ENCODE peak calls at places on chromosome 5, in seven cellular contexts. V, G, B, D, T, P and E are unnamed samples.

GRCh38 chr5:72410896-72411295 is 90.7 kb downstream of the PTCD2 start:
- DNase-seq in T (no peak), D (no peak), V (peak; percentile 74), P (no peak), G (no peak), B (no peak), E (no peak)

GRCh38 chr5:99104538-99105132 is 175.8 kb upstream of the CHD1 start:
- DNase-seq in D (peak; percentile 62), B (no peak), T (no peak), V (peak; percentile 67), P (peak; percentile 31), G (no peak), E (no peak)

GRCh38 chr5:115366223-115366622 is 69.8 kb upstream of the CCDC112 start:
- DNase-seq in D (no peak), T (no peak), G (no peak), B (no peak), V (peak; percentile 93), P (peak; percentile 77), E (no peak)

GRCh38 chr5:23157169-23157568 is 304.0 kb upstream of the CDH12 start:
- DNase-seq in V (no peak), D (no peak), B (no peak), G (no peak), P (no peak), T (no peak), E (no peak)

GRCh38 chr5:56270058-56270457 is 36.9 kb upstream of the ANKRD55 start:
- DNase-seq in V (no peak), P (peak; percentile 18), B (no peak), D (peak; percentile 14), G (no peak), T (no peak), E (no peak)

GRCh38 chr5:171432076-171432475 is 12.6 kb downstream of the FGF18 start:
- DNase-seq in B (no peak), V (no peak), G (no peak), D (no peak), T (no peak), P (no peak), E (peak; percentile 38)

GRCh38 chr5:52786937-52787599 is 648 bp upstream of the ITGA1 start:
- DNase-seq in B (peak; percentile 61), P (peak; percentile 37), V (peak; percentile 57), D (no peak), T (no peak), G (peak; percentile 48), E (peak; percentile 67)

GRCh38 chr5:52920929-52921328 is 68.2 kb upstream of the ITGA2 start:
- DNase-seq in T (no peak), P (no peak), G (no peak), V (peak; percentile 52), B (no peak), D (no peak), E (no peak)

GRCh38 chr5:35087971-35088370 is 40.2 kb upstream of the AGXT2 start:
- DNase-seq in P (no peak), B (no peak), G (no peak), V (peak; percentile 83), D (no peak), T (no peak), E (no peak)

GRCh38 chr5:143213851-143214363 is 189.6 kb downstream of the NR3C1 start:
- DNase-seq in B (no peak), P (no peak), V (peak; percentile 13), D (no peak), T (no peak), G (no peak), E (no peak)

GRCh38 chr5:16609412-16609811 is 7.4 kb downstream of the RETREG1 start:
- DNase-seq in B (no peak), P (no peak), T (no peak), G (no peak), D (peak; percentile 17), V (no peak), E (no peak)

GRCh38 chr5:109045710-109046109 is 298.0 kb downstream of the FER start:
- DNase-seq in V (no peak), G (no peak), P (no peak), D (no peak), B (no peak), T (no peak), E (no peak)

GRCh38 chr5:120843390-120843980 is 379.4 kb downstream of the PRR16 start:
- DNase-seq in T (no peak), D (no peak), V (no peak), P (no peak), G (no peak), B (no peak), E (no peak)

GRCh38 chr5:1875843-1876671 is 6.7 kb downstream of the IRX4 start:
- DNase-seq in V (no peak), T (no peak), B (no peak), P (no peak), G (no peak), D (peak; percentile 70), E (no peak)

GRCh38 chr5:14597080-14597479 is 15.5 kb downstream of the OTULINL start:
- DNase-seq in V (no peak), G (no peak), B (no peak), P (no peak), T (no peak), D (no peak), E (no peak)

GRCh38 chr5:119032653-119033052 is 38.2 kb upstream of the DMXL1 start:
- DNase-seq in B (no peak), P (no peak), T (no peak), V (no peak), G (no peak), D (no peak), E (no peak)

GRCh38 chr5:149271195-149271716 is 403 bp upstream of the AFAP1L1 start:
- DNase-seq in D (no peak), P (peak; percentile 31), G (no peak), B (no peak), V (peak; percentile 35), T (no peak), E (no peak)

DNA sequence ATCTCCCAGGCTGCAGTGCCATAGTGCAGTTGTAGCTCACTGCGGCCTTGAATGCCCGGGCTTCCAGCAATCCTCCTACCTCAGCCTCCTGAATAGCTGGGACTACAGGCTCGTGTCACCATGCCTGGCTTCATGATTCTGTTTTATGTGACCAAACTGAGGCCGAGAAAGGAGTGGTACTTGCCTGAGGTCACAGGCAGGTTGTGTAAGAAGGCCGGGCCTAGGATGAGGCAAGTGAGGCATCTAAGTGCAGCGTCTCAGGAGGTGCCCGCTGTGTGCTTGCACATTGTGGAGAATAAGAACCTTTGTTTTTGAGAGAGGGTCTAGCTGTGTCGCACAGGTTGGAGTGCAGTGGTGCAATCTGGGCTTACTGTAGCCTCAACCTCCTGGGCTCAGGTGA is 2.1 kb upstream of the NDST1 start:
- DNase-seq in T (no peak), P (no peak), G (no peak), V (no peak), D (no peak), B (peak; percentile 72), E (no peak)
- H3K4me1 ChIP-seq in T (no peaks in the 10 kb centered on the region), P (peaks cover 84% of the 10 kb centered on the region), G (peaks cover 42% of the 10 kb centered on the region), V (peaks cover 50% of the 10 kb centered on the region), D (peaks cover 33% of the 10 kb centered on the region), B (peaks cover 99% of the 10 kb centered on the region), E (peaks cover 94% of the 10 kb centered on the region)

GRCh38 chr5:60497706-60498500 is 202.1 kb downstream of the DEPDC1B start:
- DNase-seq in D (no peak), T (no peak), B (no peak), V (no peak), G (no peak), P (no peak), E (no peak)
- H3K4me1 ChIP-seq in D (no peaks in the 10 kb centered on the region), T (no peaks in the 10 kb centered on the region), B (no peaks in the 10 kb centered on the region), V (no peaks in the 10 kb centered on the region), G (no peaks in the 10 kb centered on the region), P (peaks cover 46% of the 10 kb centered on the region), E (peaks cover 31% of the 10 kb centered on the region)

GRCh38 chr5:33829430-33829829 is 62.4 kb downstream of the ADAMTS12 start:
- DNase-seq in B (no peak), T (no peak), G (no peak), V (no peak), P (no peak), D (no peak), E (no peak)
- H3K4me1 ChIP-seq in B (no peaks in the 10 kb centered on the region), T (no peaks in the 10 kb centered on the region), G (no peaks in the 10 kb centered on the region), V (peaks cover 36% of the 10 kb centered on the region), P (peaks cover 19% of the 10 kb centered on the region), D (no peaks in the 10 kb centered on the region), E (peaks cover 7% of the 10 kb centered on the region)

GRCh38 chr5:150639751-150640150 is 709 bp upstream of the SYNPO start:
- DNase-seq in P (no peak), B (no peak), V (no peak), T (no peak), D (no peak), G (no peak), E (no peak)
- H3K4me1 ChIP-seq in P (peaks cover 88% of the 10 kb centered on the region), B (peaks cover 87% of the 10 kb centered on the region), V (peaks cover 76% of the 10 kb centered on the region), T (no peaks in the 10 kb centered on the region), D (peaks cover 26% of the 10 kb centered on the region), G (peaks cover 16% of the 10 kb centered on the region), E (no peaks in the 10 kb centered on the region)

GRCh38 chr5:172659909-172660628 is 19.0 kb downstream of the NEURL1B start:
- DNase-seq in T (no peak), P (peak; percentile 45), V (peak; percentile 91), G (peak; percentile 84), B (peak; percentile 65), D (peak; percentile 93), E (peak; percentile 98)
- H3K4me1 ChIP-seq in T (no peaks in the 10 kb centered on the region), P (peaks cover 15% of the 10 kb centered on the region), V (peaks cover 9% of the 10 kb centered on the region), G (peaks cover 12% of the 10 kb centered on the region), B (peaks cover 65% of the 10 kb centered on the region), D (peaks cover 58% of the 10 kb centered on the region), E (peaks cover 93% of the 10 kb centered on the region)

GRCh38 chr5:123605822-123606221 is 93.8 kb downstream of the CSNK1G3 start:
- DNase-seq in T (no peak), G (no peak), V (no peak), P (no peak), B (no peak), D (no peak), E (no peak)
- H3K4me1 ChIP-seq in T (no peaks in the 10 kb centered on the region), G (no peaks in the 10 kb centered on the region), V (no peaks in the 10 kb centered on the region), P (no peaks in the 10 kb centered on the region), B (peaks cover 2% of the 10 kb centered on the region), D (no peaks in the 10 kb centered on the region), E (no peaks in the 10 kb centered on the region)

GRCh38 chr5:66694036-66694435 is 97.8 kb downstream of the MAST4 start:
- DNase-seq in D (no peak), P (no peak), V (peak; percentile 8), B (no peak), T (no peak), G (no peak), E (no peak)

GRCh38 chr5:66701244-66701643 is 105.1 kb downstream of the MAST4 start:
- DNase-seq in D (no peak), T (no peak), P (no peak), V (no peak), B (no peak), G (no peak), E (no peak)

GRCh38 chr5:66697796-66698564 is 101.8 kb downstream of the MAST4 start:
- DNase-seq in D (no peak), P (no peak), G (no peak), V (no peak), T (no peak), B (no peak), E (no peak)
- H3K4me1 ChIP-seq in D (no peaks in the 10 kb centered on the region), P (no peaks in the 10 kb centered on the region), G (no peaks in the 10 kb centered on the region), V (no peaks in the 10 kb centered on the region), T (no peaks in the 10 kb centered on the region), B (no peaks in the 10 kb centered on the region), E (no peaks in the 10 kb centered on the region)

DNA sequence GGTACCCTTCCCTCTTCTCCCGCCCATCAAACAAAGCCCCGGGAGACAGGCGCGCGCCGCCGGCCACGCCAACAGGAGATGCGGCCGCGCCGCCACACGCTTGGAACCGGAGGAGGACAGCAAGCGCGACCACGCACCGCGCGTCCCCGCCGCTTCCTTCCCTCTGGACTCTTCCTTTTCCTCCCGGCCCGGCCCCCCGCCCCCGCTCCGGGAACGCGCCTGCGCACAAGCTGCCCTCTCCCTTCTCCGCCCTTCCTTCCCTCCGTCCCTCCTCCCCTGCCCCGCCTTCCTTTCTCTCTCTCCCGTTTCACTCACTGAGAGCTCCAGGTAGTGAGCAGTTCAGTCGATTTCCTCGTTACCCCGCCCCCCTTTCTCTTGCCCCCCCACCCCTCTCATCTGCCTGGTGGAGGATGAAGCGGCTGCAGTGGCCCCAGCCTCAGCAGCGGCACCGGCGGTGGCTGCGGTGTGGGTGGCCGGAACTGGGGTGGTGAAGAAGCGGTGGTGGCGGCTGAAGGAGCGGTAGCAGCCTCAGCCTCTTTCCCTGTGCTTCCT is at the start of gene RASA1:
- DNase-seq in G (peak; percentile 94), V (peak; percentile 93), P (peak; percentile 94), T (peak; percentile 71), B (peak; percentile 96), D (peak; percentile 95), E (peak; percentile 96)
- H3K4me1 ChIP-seq in G (peaks cover 4% of the 10 kb centered on the region), V (peaks cover 11% of the 10 kb centered on the region), P (peaks cover 10% of the 10 kb centered on the region), T (peaks cover 25% of the 10 kb centered on the region), B (peaks cover 30% of the 10 kb centered on the region), D (peaks cover 9% of the 10 kb centered on the region), E (peaks cover 28% of the 10 kb centered on the region)